ENCODE peak calls at places on chromosomes 16 and 17, in six cellular contexts. X, W, G, N, H and R are unnamed samples.

GRCh38 chr16:1762879-1763520 is 8.3 kb downstream of the NME3 start:
- DNase-seq in X (no peak), W (no peak), G (peak), N (no peak), H (no peak), R (peak)

GRCh38 chr16:2082983-2083364 is 35.2 kb downstream of the TSC2 start:
- DNase-seq in X (no peak), W (no peak), G (no peak), N (no peak), H (no peak), R (no peak)

GRCh38 chr16:23293016-23293415 is 9.1 kb upstream of the SCNN1B start:
- DNase-seq in X (no peak), W (no peak), G (no peak), N (no peak), H (no peak), R (no peak)

GRCh38 chr16:86240716-86241363 is 269.5 kb upstream of the FOXF1 start:
- DNase-seq in X (no peak), W (no peak), G (no peak), N (no peak), H (no peak), R (no peak)

GRCh38 chr16:84209989-84210388 is 19.0 kb downstream of the ADAD2 start:
- DNase-seq in X (no peak), W (no peak), G (no peak), N (no peak), H (no peak), R (no peak)

GRCh38 chr17:44066204-44066930 is at the start of gene LSM12:
- DNase-seq in X (peak), W (peak), G (peak), N (peak), H (peak), R (peak)

GRCh38 chr16:4313563-4314531 is 2.0 kb upstream of the GLIS2 start:
- DNase-seq in X (no peak), W (peak), G (peak), N (no peak), H (peak), R (peak)

GRCh38 chr17:60165976-60166375 is 16.2 kb downstream of the CA4 start:
- DNase-seq in X (no peak), W (no peak), G (no peak), N (no peak), H (no peak), R (no peak)

GRCh38 chr17:68195667-68196393 is 52.0 kb upstream of the AMZ2 start:
- DNase-seq in X (no peak), W (no peak), G (no peak), N (no peak), H (no peak), R (peak)
- TF ChIP-seq JUN in X (no peak), W (no peak), G (no peak), N (no peak), H (no peak), R (no peak)

DNA sequence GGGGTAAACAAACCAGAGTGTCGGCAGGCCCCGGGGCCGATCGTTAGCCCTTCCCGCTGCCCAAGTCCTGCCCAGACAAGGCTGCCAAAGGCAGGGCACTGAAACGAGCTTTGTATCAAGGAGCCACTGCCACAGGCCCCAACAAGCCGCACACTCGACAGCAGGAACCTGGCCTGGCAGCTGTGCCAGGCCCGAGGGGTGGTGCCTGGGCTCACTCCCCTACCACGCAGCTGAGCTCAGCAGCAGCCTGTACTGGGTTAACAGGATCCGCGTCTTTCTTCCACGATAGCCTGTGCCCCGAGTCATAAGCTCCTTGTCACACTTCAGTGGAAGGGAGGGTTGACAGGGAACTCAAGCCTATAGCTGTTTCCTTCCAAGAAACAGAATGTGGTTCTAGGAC is 87.9 kb downstream of the ABR start:
- DNase-seq in X (no peak), W (no peak), G (no peak), N (no peak), H (no peak), R (no peak)
- TF ChIP-seq JUN in X (no peak), W (no peak), G (no peak), N (no peak), H (no peak), R (no peak)

GRCh38 chr17:7084058-7084457 is 4.0 kb upstream of the CLEC10A start:
- DNase-seq in X (peak), W (no peak), G (no peak), N (no peak), H (no peak), R (no peak)
- TF ChIP-seq JUN in X (no peak), W (no peak), G (no peak), N (no peak), H (no peak), R (no peak)

GRCh38 chr17:17684901-17685774 is 3.9 kb downstream of the RAI1 start:
- DNase-seq in X (peak), W (no peak), G (no peak), N (no peak), H (no peak), R (no peak)

GRCh38 chr17:17689312-17689711 is 8.1 kb downstream of the RAI1 start:
- DNase-seq in X (no peak), W (no peak), G (no peak), N (no peak), H (no peak), R (no peak)

GRCh38 chr17:17682737-17683675 is 1.7 kb downstream of the RAI1 start:
- DNase-seq in X (peak), W (peak), G (peak), N (no peak), H (no peak), R (peak)

GRCh38 chr17:17683710-17684365 is 2.6 kb downstream of the RAI1 start:
- DNase-seq in X (no peak), W (no peak), G (no peak), N (no peak), H (no peak), R (no peak)

DNA sequence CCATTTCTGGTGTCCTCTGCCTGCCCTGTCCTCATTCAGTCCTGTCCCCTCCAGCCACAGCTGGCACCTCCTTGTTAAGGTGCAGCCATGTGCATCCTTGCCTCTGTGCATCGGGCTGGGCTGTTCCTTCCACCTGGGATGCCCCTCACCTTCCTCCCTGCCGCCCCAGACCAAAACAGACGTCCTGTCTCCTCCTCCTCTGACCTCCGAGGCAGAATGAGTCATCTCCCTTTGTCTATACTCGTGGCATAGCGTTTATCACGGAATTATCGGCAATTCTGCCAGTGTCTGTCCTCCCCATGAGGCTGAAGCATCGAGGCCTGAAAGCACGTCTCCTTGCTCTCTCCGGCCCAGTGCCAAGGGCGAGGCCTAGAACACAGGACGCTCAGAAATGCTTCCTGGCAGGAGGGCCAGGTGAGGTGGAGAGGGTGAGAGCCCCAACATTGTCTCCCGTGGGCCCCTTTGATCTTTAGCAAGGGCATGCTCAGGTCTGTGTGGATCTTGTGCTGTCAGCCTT is 4.6 kb downstream of the RAI1 start:
- DNase-seq in X (peak), W (peak), G (peak), N (no peak), H (no peak), R (no peak)
- TF ChIP-seq JUN in X (peak), W (no peak), G (peak), N (no peak), H (no peak), R (no peak)

DNA sequence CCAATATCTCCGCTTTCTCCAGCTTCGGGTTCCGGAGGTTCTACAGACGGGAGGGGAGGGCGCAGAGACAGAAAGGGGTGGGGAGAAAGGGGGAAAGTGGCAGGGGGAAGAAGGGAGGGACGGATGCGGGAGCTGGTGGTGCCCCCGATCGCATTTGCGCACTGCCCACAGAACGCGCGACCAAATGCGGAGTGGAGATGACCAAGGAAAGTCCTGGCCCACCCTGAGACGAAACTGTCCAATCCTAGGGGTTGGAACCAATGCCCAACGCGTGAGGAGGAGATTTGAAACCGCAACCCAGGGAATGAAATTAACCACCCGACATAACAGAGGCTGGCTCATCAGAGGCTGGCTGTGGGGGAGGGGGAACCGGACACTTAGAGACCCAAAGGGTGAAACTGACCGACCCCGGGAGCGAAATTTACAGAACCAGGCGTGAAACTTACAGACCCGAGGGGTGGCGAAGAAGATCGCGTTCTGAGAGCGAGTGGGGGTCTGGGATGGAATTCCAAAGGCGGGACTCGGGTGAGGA is 1.4 kb downstream of the HES7 start:
- DNase-seq in X (peak), W (no peak), G (no peak), N (no peak), H (no peak), R (peak)
- TF ChIP-seq JUN in X (no peak), W (no peak), G (no peak), N (no peak), H (no peak), R (no peak)